ENCODE peak calls at places on chromosomes 12 and 14, in eight cellular contexts. O is HFFc6, W is transverse colon, V is MG63, Z is hypothalamus, U is nucleus accumbens, K is epithelial cell of proximal tubule, N is head of caudate nucleus. S is an unnamed sample.

GRCh38 chr12:130916251-130916911 is 37.3 kb upstream of the ADGRD1 start:
- DNase-seq in O (no peak), N (peak), U (no peak), V (peak), K (peak), W (peak), Z (peak), S (no peak)

GRCh38 chr12:109461049-109461845 is 15.9 kb downstream of the KCTD10 start:
- DNase-seq in U (no peak), K (no peak), V (peak), W (peak), O (no peak), Z (no peak), N (no peak), S (peak)

GRCh38 chr12:52826611-52827498 is 7.3 kb downstream of the KRT79 start:
- DNase-seq in K (no peak), N (no peak), U (no peak), O (peak), V (no peak), W (no peak), Z (no peak), S (no peak)

GRCh38 chr12:119179335-119180021 is 747 bp downstream of the HSPB8 start:
- DNase-seq in W (no peak), O (peak), K (peak), U (no peak), N (no peak), Z (no peak), V (peak), S (no peak)

GRCh38 chr12:97127061-97127460 is 220.0 kb downstream of the NEDD1 start:
- DNase-seq in Z (no peak), W (no peak), N (no peak), O (no peak), K (no peak), V (no peak), U (no peak), S (no peak)

GRCh38 chr14:96754162-96754844 is 42.9 kb upstream of the VRK1 start:
- DNase-seq in N (no peak), U (no peak), V (no peak), W (no peak), K (no peak), Z (no peak), O (no peak), S (no peak)

GRCh38 chr12:69555461-69555860 is 29.8 kb upstream of the CCT2 start:
- DNase-seq in K (no peak), W (no peak), Z (no peak), N (no peak), V (peak), O (peak), U (no peak), S (no peak)

GRCh38 chr14:91059576-91060471 is 617 bp downstream of the RPS6KA5 start:
- DNase-seq in Z (peak), V (peak), O (peak), N (peak), K (no peak), W (peak), U (peak), S (no peak)

GRCh38 chr12:89988556-89988955 is 279.9 kb upstream of the ATP2B1 start:
- DNase-seq in K (no peak), U (no peak), V (no peak), Z (no peak), O (no peak), W (no peak), N (no peak), S (no peak)

GRCh38 chr12:49201595-49202295 is 12.9 kb upstream of the TUBA1A start:
- DNase-seq in U (no peak), N (no peak), K (no peak), V (no peak), O (peak), Z (no peak), W (no peak), S (no peak)

GRCh38 chr14:24334431-24335271 is at the start of gene ADCY4:
- DNase-seq in W (no peak), V (no peak), U (no peak), K (no peak), O (no peak), Z (no peak), N (no peak), S (no peak)